ENCODE peak calls at places on chromosome 12, in six cellular contexts. E, Z, R, I, F and X are unnamed samples.

GRCh38 chr12:101951002-101951670 is 73.8 kb downstream of the DRAM1 start:
- DNase-seq in Z (no peak), I (no peak), F (no peak), R (no peak), E (no peak), X (no peak)

GRCh38 chr12:25276199-25276937 is 25.6 kb upstream of the KRAS start:
- DNase-seq in R (peak; percentile 34), Z (peak; percentile 82), F (peak; percentile 27), I (peak; percentile 91), E (peak; percentile 50), X (peak; percentile 92)

GRCh38 chr12:130500835-130501330 is 163.2 kb downstream of the PIWIL1 start:
- DNase-seq in F (no peak), R (no peak), Z (no peak), E (no peak), I (no peak), X (no peak)

GRCh38 chr12:69196302-69197288 is 42.8 kb upstream of the CPSF6 start:
- DNase-seq in E (peak; percentile 7), R (peak; percentile 4), I (peak; percentile 13), F (no peak), Z (peak; percentile 47), X (peak; percentile 5)

GRCh38 chr12:127926004-127926403 is 341.0 kb upstream of the TMEM132C start:
- DNase-seq in F (peak; percentile 25), R (peak; percentile 4), E (no peak), I (no peak), Z (peak; percentile 54), X (peak; percentile 46)

GRCh38 chr12:19150273-19150895 is 20.9 kb downstream of the PLEKHA5 start:
- DNase-seq in I (no peak), E (no peak), Z (no peak), F (no peak), R (no peak), X (no peak)

GRCh38 chr12:54404061-54405004 is 14.7 kb downstream of the ITGA5 start:
- DNase-seq in R (peak; percentile 61), Z (peak; percentile 76), F (peak; percentile 53), I (no peak), E (peak; percentile 60), X (peak; percentile 71)

GRCh38 chr12:26567126-26567525 is 265.9 kb downstream of the ITPR2 start:
- DNase-seq in F (no peak), E (no peak), R (no peak), Z (no peak), I (no peak), X (no peak)

GRCh38 chr12:68727776-68728175 is 18.2 kb upstream of the SLC35E3 start:
- DNase-seq in E (no peak), I (no peak), R (no peak), Z (no peak), F (no peak), X (no peak)

GRCh38 chr12:75364918-75365317 is 26.0 kb upstream of the GLIPR1L2 start:
- DNase-seq in E (peak; percentile 89), Z (no peak), I (no peak), R (no peak), F (no peak), X (peak; percentile 70)

GRCh38 chr12:3453947-3454675 is 36.9 kb upstream of the PRMT8 start:
- DNase-seq in Z (peak; percentile 94), E (no peak), F (no peak), R (no peak), I (peak; percentile 100), X (peak; percentile 36)

GRCh38 chr12:31578632-31579031 is 12.3 kb downstream of the DENND5B start:
- DNase-seq in Z (no peak), E (no peak), R (no peak), F (no peak), I (no peak), X (peak; percentile 75)

GRCh38 chr12:44874981-44875416 is 1.1 kb downstream of the NELL2 start:
- DNase-seq in F (no peak), I (no peak), E (no peak), Z (no peak), R (no peak), X (no peak)

GRCh38 chr12:4301932-4302501 is 19.0 kb upstream of the TIGAR start:
- DNase-seq in I (no peak), R (no peak), Z (no peak), E (no peak), F (no peak), X (no peak)

GRCh38 chr12:104218935-104219334 is 3.4 kb downstream of the TXNRD1 start:
- DNase-seq in Z (peak; percentile 46), R (no peak), E (no peak), F (no peak), I (peak; percentile 73), X (peak; percentile 45)

GRCh38 chr12:25347716-25348261 is 97.1 kb upstream of the KRAS start:
- DNase-seq in R (peak; percentile 89), F (no peak), Z (no peak), I (peak; percentile 81), E (peak; percentile 13), X (peak; percentile 26)

GRCh38 chr12:10747730-10748129 is 24.6 kb upstream of the YBX3 start:
- DNase-seq in F (no peak), Z (no peak), I (no peak), R (no peak), E (no peak), X (no peak)

GRCh38 chr12:132163041-132163910 is 19.0 kb downstream of the NOC4L start:
- DNase-seq in R (no peak), Z (peak; percentile 37), E (no peak), I (no peak), F (no peak), X (no peak)

GRCh38 chr12:6462234-6462995 is 8.1 kb downstream of the VAMP1 start:
- DNase-seq in R (no peak), F (no peak), E (no peak), I (no peak), Z (no peak), X (no peak)

GRCh38 chr12:93587601-93588000 is 15.1 kb downstream of the SOCS2 start:
- DNase-seq in F (no peak), R (no peak), I (no peak), Z (no peak), E (no peak), X (no peak)

GRCh38 chr12:93592641-93593396 is 20.3 kb downstream of the SOCS2 start:
- DNase-seq in E (no peak), R (no peak), F (no peak), Z (no peak), I (no peak), X (no peak)

GRCh38 chr12:93594766-93595165 is 22.3 kb downstream of the SOCS2 start:
- DNase-seq in R (no peak), E (no peak), Z (no peak), I (no peak), F (no peak), X (no peak)

GRCh38 chr12:93593833-93594232 is 21.4 kb downstream of the SOCS2 start:
- DNase-seq in R (no peak), F (no peak), Z (no peak), E (no peak), I (no peak), X (no peak)

DNA sequence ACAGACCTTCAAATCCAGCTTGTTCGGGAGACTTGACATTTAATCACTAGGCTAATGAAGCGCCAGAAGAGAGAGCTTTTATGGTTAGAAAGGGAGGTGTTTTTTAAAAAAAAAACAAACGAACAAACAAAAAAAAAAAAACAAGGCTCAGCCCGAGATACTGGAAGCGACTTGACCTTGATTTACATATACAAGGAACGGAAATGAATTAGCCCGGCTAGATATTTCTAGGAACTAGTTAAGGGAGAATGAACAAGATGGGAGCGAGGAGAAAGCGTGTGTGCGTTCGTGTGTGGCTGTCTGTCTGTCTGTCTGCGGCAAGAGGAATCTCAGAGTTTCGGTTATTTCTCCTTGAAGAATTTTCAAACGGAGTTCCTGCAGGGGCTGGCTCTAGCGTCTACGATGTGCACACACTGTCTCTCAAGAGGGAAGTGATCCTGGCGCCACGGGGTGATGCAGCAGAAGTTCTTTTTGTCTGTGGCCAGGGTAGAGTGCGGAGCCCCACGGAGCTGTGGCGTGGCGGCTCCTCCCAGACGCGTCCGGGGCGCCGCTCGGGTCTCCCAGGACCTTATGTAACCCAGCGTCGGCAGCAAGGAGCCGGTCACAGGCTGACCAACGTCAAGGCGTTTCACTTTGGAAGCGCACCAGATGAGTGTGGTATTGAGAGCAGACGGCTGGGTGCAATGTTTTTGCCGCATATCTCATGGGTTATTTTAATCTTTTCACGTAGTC is 18.8 kb downstream of the SOCS2 start:
- DNase-seq in E (peak; percentile 67), Z (peak; percentile 68), I (peak; percentile 72), R (peak; percentile 61), F (peak; percentile 78), X (peak; percentile 88)
- H3K27me3 ChIP-seq in E (peaks cover 14% of the 10 kb centered on the region), Z (no peaks in the 10 kb centered on the region), I (no peaks in the 10 kb centered on the region), R (no peaks in the 10 kb centered on the region), F (no peaks in the 10 kb centered on the region), X (no peaks in the 10 kb centered on the region)

DNA sequence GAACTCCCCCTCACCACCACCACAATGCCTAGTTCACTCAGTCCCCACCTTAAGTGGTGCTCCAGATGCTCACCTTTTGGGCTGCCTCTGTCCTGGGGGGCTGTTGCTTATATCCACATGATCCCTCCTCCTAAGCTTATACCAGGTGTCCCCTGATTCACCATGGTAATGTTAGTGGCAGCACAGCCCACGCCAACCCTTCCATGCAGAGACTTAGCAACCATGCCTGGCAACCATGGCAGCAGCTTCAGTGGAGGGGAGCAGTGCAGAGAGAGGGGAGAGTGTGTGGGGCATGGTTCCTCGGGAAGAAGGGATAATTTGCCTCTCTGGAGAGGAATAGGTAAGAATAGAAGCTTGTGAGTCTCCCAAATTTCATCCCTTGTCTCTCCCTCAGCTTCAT is 1.2 kb upstream of the DDN start:
- DNase-seq in Z (no peak), I (no peak), E (no peak), R (no peak), F (no peak), X (no peak)
- H3K27me3 ChIP-seq in Z (no peaks in the 10 kb centered on the region), I (peaks cover 33% of the 10 kb centered on the region), E (peaks cover 12% of the 10 kb centered on the region), R (no peaks in the 10 kb centered on the region), F (peaks cover 24% of the 10 kb centered on the region), X (peaks cover 11% of the 10 kb centered on the region)

GRCh38 chr12:120651821-120652220 is 11.4 kb downstream of the CABP1 start:
- DNase-seq in R (no peak), E (no peak), Z (no peak), F (no peak), I (no peak), X (peak; percentile 41)

GRCh38 chr12:120652671-120653435 is 12.4 kb downstream of the CABP1 start:
- DNase-seq in R (no peak), E (no peak), F (no peak), Z (no peak), I (no peak), X (no peak)

GRCh38 chr12:120653611-120654010 is 13.2 kb downstream of the CABP1 start:
- DNase-seq in F (no peak), I (no peak), Z (no peak), R (no peak), E (no peak), X (no peak)

GRCh38 chr12:120656008-120656407 is 15.6 kb downstream of the CABP1 start:
- DNase-seq in I (no peak), E (no peak), R (no peak), F (no peak), Z (no peak), X (no peak)

GRCh38 chr12:120654656-120655055 is 14.2 kb downstream of the CABP1 start:
- DNase-seq in I (no peak), E (no peak), Z (no peak), F (peak; percentile 54), R (no peak), X (no peak)
- H3K27me3 ChIP-seq in I (peaks cover 46% of the 10 kb centered on the region), E (peaks cover 4% of the 10 kb centered on the region), Z (no peaks in the 10 kb centered on the region), F (no peaks in the 10 kb centered on the region), R (no peaks in the 10 kb centered on the region), X (peaks cover 39% of the 10 kb centered on the region)

DNA sequence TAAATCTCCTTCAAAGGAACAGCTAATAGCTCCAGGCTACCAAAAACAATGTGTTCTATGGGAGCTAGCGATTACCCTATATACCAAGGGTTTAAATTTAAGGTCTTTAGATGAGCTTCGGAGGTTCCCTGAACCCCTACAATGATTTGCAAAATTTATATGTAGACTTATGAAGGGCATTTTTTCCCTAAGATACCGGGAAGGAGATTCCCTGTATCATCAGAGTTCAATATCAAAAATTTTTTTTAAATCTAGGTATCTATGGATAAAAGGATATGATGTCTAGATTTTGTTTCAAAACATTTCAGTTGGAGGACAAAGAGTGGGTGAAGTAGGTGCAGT is 17.9 kb upstream of the COL2A1 start:
- DNase-seq in I (no peak), R (no peak), F (no peak), Z (no peak), E (no peak), X (no peak)
- H3K27me3 ChIP-seq in I (peaks cover 47% of the 10 kb centered on the region), R (no peaks in the 10 kb centered on the region), F (peaks cover 4% of the 10 kb centered on the region), Z (no peaks in the 10 kb centered on the region), E (peaks cover 3% of the 10 kb centered on the region), X (peaks cover 14% of the 10 kb centered on the region)